ENCODE peak calls at places on chromosome 16, in seven cellular contexts. I is pancreas; U is Peyer's patch; T is cardiac muscle cell; W is effector memory CD4-positive, alpha-beta T cell; C is GM23338; L is mammary epithelial cell. H is an unnamed sample.

GRCh38 chr16:19872935-19873334 is 11.7 kb downstream of the GPRC5B start:
- DNase-seq in C (no peak), T (no peak), U (no peak), W (no peak), I (no peak), L (no peak), H (no peak)

GRCh38 chr16:14409563-14409962 is 220.5 kb downstream of the PARN start:
- DNase-seq in I (no peak), U (no peak), L (peak; percentile 94), T (no peak), W (no peak), C (no peak), H (peak; percentile 51)

GRCh38 chr16:47666434-47666833 is 205.3 kb downstream of the PHKB start:
- DNase-seq in W (no peak), I (no peak), L (no peak), T (no peak), C (no peak), U (no peak), H (no peak)

GRCh38 chr16:50338371-50339231 is 30.2 kb downstream of the BRD7 start:
- DNase-seq in U (no peak), L (no peak), T (no peak), C (no peak), I (no peak), W (no peak), H (no peak)

GRCh38 chr16:75385507-75386152 is 47.7 kb downstream of the CFDP1 start:
- DNase-seq in W (no peak), T (peak; percentile 80), I (no peak), U (no peak), C (peak; percentile 79), L (peak; percentile 59), H (no peak)

GRCh38 chr16:48330847-48331204 is 54.4 kb downstream of the SIAH1 start:
- DNase-seq in L (no peak), C (no peak), U (no peak), T (no peak), W (no peak), I (no peak), H (no peak)

GRCh38 chr16:6111390-6111789 is 1013.8 kb upstream of the EEF2KMT start:
- DNase-seq in I (no peak), W (no peak), T (no peak), U (no peak), L (no peak), C (no peak), H (no peak)

GRCh38 chr16:20359997-20360396 is 7.5 kb upstream of the UMOD start:
- DNase-seq in W (no peak), I (peak; percentile 16), T (peak; percentile 47), L (no peak), C (peak; percentile 67), U (no peak), H (no peak)

GRCh38 chr16:81632392-81633146 is 146.5 kb upstream of the PLCG2 start:
- DNase-seq in I (no peak), W (peak; percentile 80), U (peak; percentile 34), L (no peak), T (no peak), C (no peak), H (no peak)

GRCh38 chr16:1999866-2000514 is 9.6 kb downstream of the ZNF598 start:
- DNase-seq in L (no peak), T (no peak), W (no peak), C (no peak), U (no peak), I (no peak), H (no peak)

GRCh38 chr16:159136-159849 is 6.5 kb upstream of the HBM start:
- DNase-seq in T (no peak), L (no peak), W (no peak), I (no peak), U (no peak), C (no peak), H (no peak)

GRCh38 chr16:7443966-7444365 is 111.3 kb downstream of the RBFOX1 start:
- DNase-seq in L (no peak), I (no peak), T (no peak), C (no peak), W (no peak), U (no peak), H (no peak)

GRCh38 chr16:57688487-57688986 is 6.1 kb upstream of the DRC7 start:
- DNase-seq in T (no peak), U (no peak), L (no peak), C (no peak), W (no peak), I (no peak), H (no peak)

GRCh38 chr16:48912360-48912759 is 302.4 kb upstream of the N4BP1 start:
- DNase-seq in T (no peak), C (peak; percentile 48), I (no peak), L (no peak), U (no peak), W (no peak), H (no peak)

GRCh38 chr16:69930117-69930776 is 20.9 kb upstream of the CLEC18A start:
- DNase-seq in W (no peak), C (peak; percentile 90), I (peak; percentile 31), L (peak; percentile 23), U (peak; percentile 40), T (peak; percentile 84), H (no peak)

GRCh38 chr16:19524866-19525723 is 1.4 kb downstream of the CCP110 start:
- DNase-seq in C (peak; percentile 57), I (no peak), L (peak; percentile 59), T (peak; percentile 6), U (no peak), W (no peak), H (no peak)

GRCh38 chr16:83915491-83915890 is 16.6 kb downstream of the MLYCD start:
- DNase-seq in U (no peak), C (no peak), T (no peak), I (no peak), L (no peak), W (no peak), H (no peak)

GRCh38 chr16:50769-51591 is 2.4 kb downstream of the POLR3K start:
- DNase-seq in I (no peak), W (no peak), L (no peak), T (no peak), U (no peak), C (no peak), H (no peak)

GRCh38 chr16:56869513-56870270 is 4.7 kb downstream of the SLC12A3 start:
- DNase-seq in T (no peak), I (no peak), W (no peak), L (no peak), C (peak; percentile 75), U (peak; percentile 46), H (no peak)

GRCh38 chr16:85900031-85900792 is 1.2 kb downstream of the IRF8 start:
- DNase-seq in C (no peak), I (no peak), T (no peak), L (no peak), U (no peak), W (no peak), H (no peak)
- H3K27me3 ChIP-seq in C (peaks cover 52% of the 10 kb centered on the region), I (no peaks in the 10 kb centered on the region), T (peaks cover 53% of the 10 kb centered on the region), L (peaks cover 27% of the 10 kb centered on the region), U (no peaks in the 10 kb centered on the region), W (peaks cover 22% of the 10 kb centered on the region), H (no peaks in the 10 kb centered on the region)

DNA sequence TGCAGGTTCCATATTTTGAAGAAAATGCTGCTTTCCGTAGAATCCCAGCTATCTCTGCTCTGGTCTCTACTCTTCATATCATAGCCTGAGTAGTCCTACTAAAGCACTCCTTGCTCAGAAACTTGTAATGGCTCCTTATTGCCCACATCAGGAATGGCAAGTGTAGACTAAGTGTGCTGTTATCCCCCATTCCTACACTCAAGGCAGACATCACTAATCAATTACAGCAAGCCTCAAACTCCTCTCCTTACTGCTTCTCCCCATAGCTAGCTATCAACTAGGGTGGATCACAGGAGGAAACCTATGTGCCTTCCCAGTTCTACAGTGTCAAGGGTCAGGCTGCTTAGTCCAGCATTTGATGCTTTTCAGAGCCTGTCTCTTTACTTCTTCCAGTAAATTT is 163.4 kb downstream of the HAPSTR1 start:
- DNase-seq in W (no peak), U (no peak), C (no peak), L (no peak), I (no peak), T (no peak), H (no peak)
- H3K27ac ChIP-seq in W (no peak overlapping the region), U (no peak overlapping the region), C (no peak overlapping the region), L (no peak overlapping the region), I (no peak overlapping the region), T (no peak overlapping the region), H (no peak overlapping the region)

GRCh38 chr16:89034573-89034961 is 57.6 kb upstream of the CBFA2T3 start:
- DNase-seq in I (no peak), T (no peak), L (no peak), W (no peak), C (no peak), U (no peak), H (no peak)
- H3K27me3 ChIP-seq in I (no peaks in the 10 kb centered on the region), T (no peaks in the 10 kb centered on the region), L (peaks cover 3% of the 10 kb centered on the region), W (no peaks in the 10 kb centered on the region), C (no peaks in the 10 kb centered on the region), U (no peaks in the 10 kb centered on the region), H (no peaks in the 10 kb centered on the region)

GRCh38 chr16:3690991-3691720 is 26.2 kb downstream of the TRAP1 start:
- DNase-seq in W (no peak), L (no peak), T (no peak), U (no peak), I (no peak), C (peak; percentile 46), H (no peak)

GRCh38 chr16:3689731-3690130 is 27.6 kb downstream of the TRAP1 start:
- DNase-seq in C (no peak), I (no peak), W (no peak), L (no peak), U (no peak), T (no peak), H (no peak)

GRCh38 chr16:3687792-3688191 is 29.5 kb downstream of the TRAP1 start:
- DNase-seq in U (no peak), T (no peak), C (no peak), W (no peak), L (no peak), I (no peak), H (no peak)

GRCh38 chr16:3691778-3692177 is 25.5 kb downstream of the TRAP1 start:
- DNase-seq in I (no peak), L (no peak), W (no peak), T (no peak), C (no peak), U (no peak), H (no peak)

GRCh38 chr16:3690470-3690918 is 26.8 kb downstream of the TRAP1 start:
- DNase-seq in T (peak; percentile 85), U (peak; percentile 81), L (peak; percentile 77), C (peak; percentile 88), I (peak; percentile 86), W (peak; percentile 66), H (peak; percentile 71)
- H3K27ac ChIP-seq in T (no peak overlapping the region), U (no peak overlapping the region), L (no peak overlapping the region), C (no peak overlapping the region), I (no peak overlapping the region), W (no peak overlapping the region), H (peak overlapping the region; percentile 53)